ENCODE peak calls at places on chromosomes 13 and 19, in nine cellular contexts. N is GM13976; L is neural progenitor cell; R is tibial nerve; U is endothelial cell of umbilical vein; H is CD8-positive, alpha-beta T cell; A is ascending aorta; S is gastrocnemius medialis; B is dorsolateral prefrontal cortex. Y is an unnamed sample.

GRCh38 chr13:87671824-87672603 is 843 bp downstream of the SLITRK5 start:
- DNase-seq in N (peak), L (peak), R (no peak), U (no peak), H (no peak), A (no peak), S (no peak), B (no peak), Y (no peak)

GRCh38 chr19:4583961-4584669 is 24.6 kb upstream of the SEMA6B start:
- DNase-seq in N (peak), L (peak), R (no peak), U (peak), H (no peak), A (no peak), S (no peak), B (peak), Y (no peak)

GRCh38 chr19:10095948-10096614 is 6.4 kb downstream of the ANGPTL6 start:
- DNase-seq in N (peak), L (peak), R (peak), U (peak), H (peak), A (peak), S (peak), B (peak), Y (peak)

GRCh38 chr13:100495455-100495854 is 93.1 kb downstream of the GGACT start:
- DNase-seq in N (no peak), L (no peak), R (no peak), U (no peak), H (no peak), A (no peak), S (no peak), B (no peak), Y (no peak)

GRCh38 chr13:113926951-113927660 is 46.8 kb downstream of the C13orf46 start:
- DNase-seq in N (no peak), L (no peak), R (peak), U (no peak), H (no peak), A (peak), S (peak), B (no peak), Y (peak)

GRCh38 chr19:7887408-7888144 is 734 bp upstream of the LRRC8E start:
- DNase-seq in N (no peak), L (no peak), R (no peak), U (no peak), H (no peak), A (no peak), S (no peak), B (no peak), Y (no peak)

GRCh38 chr19:29321116-29321515 is 108.2 kb upstream of the UQCRFS1 start:
- DNase-seq in N (no peak), L (no peak), R (no peak), U (no peak), H (no peak), A (no peak), S (no peak), B (no peak), Y (no peak)

GRCh38 chr13:59447031-59447430 is 716.7 kb downstream of the DIAPH3 start:
- DNase-seq in N (no peak), L (no peak), R (no peak), U (peak), H (no peak), A (no peak), S (no peak), B (no peak), Y (no peak)

GRCh38 chr19:47012620-47013019 is 7.0 kb upstream of the NPAS1 start:
- DNase-seq in N (no peak), L (no peak), R (no peak), U (no peak), H (no peak), A (no peak), S (no peak), B (no peak), Y (no peak)

GRCh38 chr19:56639217-56639616 is 3.7 kb upstream of the SMIM17 start:
- DNase-seq in N (no peak), L (peak), R (no peak), U (no peak), H (no peak), A (no peak), S (no peak), B (no peak), Y (no peak)

GRCh38 chr19:12939292-12939606 is 840 bp downstream of the CALR start:
- DNase-seq in N (no peak), L (peak), R (no peak), U (no peak), H (no peak), A (no peak), S (no peak), B (no peak), Y (no peak)

GRCh38 chr13:68588623-68589022 is 1358.5 kb upstream of the PCDH9 start:
- DNase-seq in N (no peak), L (no peak), R (no peak), U (no peak), H (no peak), A (no peak), S (no peak), B (no peak), Y (no peak)

GRCh38 chr19:19461671-19462622 is 53.4 kb downstream of the TSSK6 start:
- DNase-seq in N (no peak), L (peak), R (no peak), U (peak), H (no peak), A (peak), S (peak), B (no peak), Y (no peak)

GRCh38 chr13:90416938-90417337 is 930.5 kb upstream of the MIR17HG start:
- DNase-seq in N (no peak), L (peak), R (no peak), U (no peak), H (no peak), A (no peak), S (no peak), B (no peak), Y (no peak)

GRCh38 chr13:76812971-76813691 is 73.1 kb downstream of the KCTD12 start:
- DNase-seq in N (no peak), L (no peak), R (peak), U (peak), H (no peak), A (peak), S (peak), B (no peak), Y (no peak)

GRCh38 chr13:36981156-36981743 is 17.9 kb downstream of the ALG5 start:
- DNase-seq in N (peak), L (peak), R (no peak), U (peak), H (no peak), A (no peak), S (no peak), B (no peak), Y (no peak)

GRCh38 chr13:97659602-97660001 is 225.6 kb downstream of the RAP2A start:
- DNase-seq in N (no peak), L (peak), R (no peak), U (peak), H (no peak), A (no peak), S (no peak), B (peak), Y (no peak)

GRCh38 chr19:46256855-46257254 is 27.3 kb downstream of the IGFL1 start:
- DNase-seq in N (no peak), L (no peak), R (no peak), U (no peak), H (no peak), A (no peak), S (no peak), B (no peak), Y (no peak)

GRCh38 chr19:10353793-10354391 is 14.5 kb upstream of the ICAM3 start:
- DNase-seq in N (peak), L (peak), R (peak), U (peak), H (no peak), A (no peak), S (peak), B (no peak), Y (no peak)

GRCh38 chr13:31236211-31236786 is 36.5 kb downstream of the B3GLCT start:
- DNase-seq in N (peak), L (peak), R (no peak), U (peak), H (no peak), A (no peak), S (no peak), B (no peak), Y (no peak)

GRCh38 chr19:5345895-5346386 is 5.3 kb upstream of the PTPRS start:
- DNase-seq in N (no peak), L (no peak), R (no peak), U (peak), H (no peak), A (no peak), S (no peak), B (no peak), Y (no peak)

GRCh38 chr19:18107235-18108083 is 9.9 kb downstream of the MAST3 start:
- DNase-seq in N (no peak), L (no peak), R (no peak), U (no peak), H (no peak), A (no peak), S (no peak), B (no peak), Y (peak)

GRCh38 chr19:54418030-54418929 is 3.0 kb downstream of the TTYH1 start:
- DNase-seq in N (peak), L (peak), R (no peak), U (no peak), H (no peak), A (no peak), S (no peak), B (peak), Y (no peak)

GRCh38 chr13:21458457-21458815 is 667 bp downstream of the ZDHHC20 start:
- DNase-seq in N (peak), L (peak), R (no peak), U (peak), H (no peak), A (no peak), S (peak), B (peak), Y (no peak)

GRCh38 chr19:48826606-48827020 is 9.7 kb downstream of the HSD17B14 start:
- DNase-seq in N (no peak), L (peak), R (no peak), U (no peak), H (no peak), A (no peak), S (no peak), B (no peak), Y (no peak)

GRCh38 chr13:77388944-77389616 is 62.2 kb upstream of the MYCBP2 start:
- DNase-seq in N (no peak), L (no peak), R (no peak), U (no peak), H (no peak), A (no peak), S (no peak), B (peak), Y (no peak)

GRCh38 chr13:113539176-113539575 is 45.4 kb upstream of the TFDP1 start:
- DNase-seq in N (no peak), L (no peak), R (no peak), U (no peak), H (no peak), A (peak), S (no peak), B (no peak), Y (no peak)

GRCh38 chr19:19606021-19606420 is 12.5 kb downstream of the PBX4 start:
- DNase-seq in N (no peak), L (no peak), R (no peak), U (no peak), H (no peak), A (no peak), S (no peak), B (no peak), Y (no peak)

GRCh38 chr13:108213946-108214345 is 1.4 kb downstream of the LIG4 start:
- DNase-seq in N (no peak), L (peak), R (no peak), U (no peak), H (no peak), A (no peak), S (no peak), B (no peak), Y (no peak)

DNA sequence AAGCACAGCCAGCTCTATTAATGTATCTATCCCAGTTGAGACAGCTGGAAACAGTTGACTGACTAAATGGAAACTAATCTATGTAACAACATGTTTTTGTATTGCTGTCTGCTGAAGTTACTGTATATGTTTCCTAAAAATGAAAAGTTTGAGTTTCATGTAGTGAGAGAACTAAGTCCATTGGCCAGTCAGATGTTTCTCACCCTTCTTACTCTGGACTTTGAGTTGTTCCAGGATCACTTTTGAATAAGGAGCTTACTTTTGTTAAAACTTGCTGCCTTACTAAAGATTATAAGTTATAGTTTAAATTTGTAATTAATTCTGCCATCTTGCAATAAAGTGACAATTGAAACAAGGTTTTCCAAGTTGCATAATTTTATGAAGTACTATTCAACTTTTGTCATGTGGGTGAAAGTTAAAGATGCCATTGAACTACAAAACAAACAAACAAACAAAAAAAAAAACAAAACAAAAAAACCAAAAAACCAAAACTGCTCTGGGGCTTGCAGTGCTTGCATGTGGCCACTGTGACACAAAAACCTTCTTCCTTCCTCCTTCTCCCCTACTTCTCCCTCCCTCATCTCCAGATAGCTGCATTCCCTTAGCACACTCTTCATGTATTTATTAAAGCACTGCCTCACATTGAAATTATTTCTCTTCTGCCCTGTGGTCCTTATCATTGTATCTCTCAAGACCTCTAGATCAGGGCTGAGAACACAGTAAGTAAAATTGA is 15.3 kb downstream of the WDFY2 start:
- DNase-seq in N (no peak), L (no peak), R (no peak), U (no peak), H (no peak), A (no peak), S (no peak), B (no peak), Y (no peak)
- TF ChIP-seq CTCF in N (no peak), L (no peak), R (no peak), U (no peak), H (no peak), A (no peak), S (no peak), B (no peak), Y (peak)

DNA sequence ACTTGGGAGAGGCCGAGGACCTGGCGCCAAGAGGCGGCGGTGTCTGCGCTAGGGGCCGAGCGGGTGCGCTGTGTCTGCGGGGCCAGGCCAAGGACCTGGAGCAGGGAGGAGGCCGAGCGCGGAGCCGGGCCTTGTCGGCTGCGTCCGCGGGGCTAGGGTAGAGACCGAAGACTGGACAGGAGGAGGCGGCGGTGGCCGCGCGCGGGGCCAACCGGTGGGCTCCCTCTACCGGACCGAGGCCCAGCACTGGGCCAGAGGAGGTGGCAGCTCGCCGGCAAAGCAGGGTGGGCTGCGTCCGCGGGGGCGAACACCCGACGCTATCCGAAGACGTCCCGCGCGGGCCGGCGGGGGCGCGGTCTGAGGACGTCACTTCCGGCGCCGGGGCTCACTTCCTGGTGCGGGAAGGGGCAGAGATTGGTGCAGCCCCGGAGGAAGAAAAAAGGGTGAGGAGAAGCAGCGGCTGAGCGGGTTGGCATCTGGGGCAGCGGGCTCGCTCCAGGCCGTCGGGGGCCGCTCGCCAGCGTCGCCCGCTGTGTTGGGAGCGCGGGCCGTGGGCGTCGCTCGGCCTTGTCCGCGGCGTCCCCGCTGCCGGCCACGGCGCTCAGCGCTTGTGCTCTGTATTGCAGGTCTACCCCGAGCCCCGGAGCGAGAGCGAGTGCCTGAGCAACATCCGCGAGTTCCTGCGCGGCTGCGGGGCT is 38.3 kb downstream of the ARHGEF7 start:
- DNase-seq in N (peak), L (peak), R (peak), U (peak), H (peak), A (peak), S (peak), B (peak), Y (peak)
- TF ChIP-seq CTCF in N (peak), L (peak), R (peak), U (peak), H (no peak), A (no peak), S (peak), B (peak), Y (peak)

DNA sequence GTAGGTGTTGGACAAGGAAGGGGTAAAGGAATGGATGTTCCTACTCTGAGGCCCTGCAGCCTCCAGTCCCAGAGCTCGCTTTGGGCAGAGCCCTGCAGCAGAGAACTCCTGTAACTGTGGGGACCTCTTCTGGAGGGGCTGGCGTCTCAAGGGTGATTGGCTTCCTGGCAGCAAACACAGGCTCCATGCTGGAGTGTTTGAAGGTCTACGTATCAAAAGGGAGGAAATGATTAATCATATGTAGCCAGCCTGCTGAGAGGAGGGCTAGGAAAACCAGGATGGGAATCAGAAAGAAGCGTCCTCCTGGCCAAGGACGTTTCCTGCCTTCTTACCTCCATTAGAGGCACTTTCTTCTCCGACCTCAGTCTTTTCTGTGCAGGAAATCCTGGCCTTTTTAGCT is 208.5 kb downstream of the TSHZ3 start:
- DNase-seq in N (no peak), L (no peak), R (no peak), U (no peak), H (no peak), A (no peak), S (no peak), B (no peak), Y (no peak)
- TF ChIP-seq CTCF in N (no peak), L (no peak), R (no peak), U (no peak), H (no peak), A (no peak), S (no peak), B (no peak), Y (no peak)

DNA sequence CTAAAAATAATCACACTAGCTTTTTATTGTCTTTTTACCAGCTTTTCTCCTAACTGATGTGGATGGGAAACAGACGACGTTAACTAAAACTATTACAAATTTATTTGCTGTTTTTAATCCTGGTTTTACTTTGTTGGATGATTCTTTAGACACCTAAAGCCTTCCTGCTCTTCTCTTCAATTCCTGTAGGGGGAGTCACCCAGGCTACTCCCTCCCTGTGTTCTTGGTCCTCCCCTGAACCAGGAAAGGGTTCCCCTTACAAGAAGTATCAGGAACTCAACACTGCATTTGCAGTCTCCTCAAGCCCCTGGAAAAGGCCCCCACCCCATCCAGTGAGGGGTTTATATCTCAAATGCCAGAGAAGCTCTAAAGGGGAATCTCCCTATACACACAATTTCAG is 206.1 kb downstream of the SUCLA2 start:
- DNase-seq in N (peak), L (no peak), R (no peak), U (no peak), H (no peak), A (no peak), S (no peak), B (no peak), Y (no peak)
- TF ChIP-seq CTCF in N (no peak), L (peak), R (peak), U (peak), H (peak), A (no peak), S (no peak), B (peak), Y (peak)

GRCh38 chr19:38556521-38557174 is 61.1 kb downstream of the MAP4K1 start:
- DNase-seq in N (no peak), L (no peak), R (no peak), U (no peak), H (no peak), A (no peak), S (no peak), B (no peak), Y (no peak)
- TF ChIP-seq CTCF in N (no peak), L (peak), R (no peak), U (no peak), H (no peak), A (no peak), S (no peak), B (no peak), Y (peak)

Y was measured in CD14-positive monocyte.